ENCODE peak calls at places on chromosome 19, in ten cellular contexts. R is K562; Y is CD4-positive, alpha-beta memory T cell; Z is right cardiac atrium; I is CD8-positive, alpha-beta memory T cell; C is suprapubic skin; J is SJSA1; P is Panc1; D is aorta; X is thoracic aorta. L is an unnamed sample.

GRCh38 chr19:45804140-45804958 is 10.8 kb downstream of the RSPH6A start:
- DNase-seq in Y (no peak), C (no peak), R (no peak), P (no peak), J (no peak), Z (no peak), D (peak; percentile 74), X (no peak), I (no peak), L (no peak)

GRCh38 chr19:29662604-29663404 is 2.5 kb upstream of the PLEKHF1 start:
- DNase-seq in R (peak; percentile 34), Y (no peak), C (no peak), Z (peak; percentile 83), I (no peak), J (peak; percentile 81), D (peak; percentile 92), P (no peak), X (peak; percentile 56), L (no peak)

GRCh38 chr19:9132422-9132821 is 5.7 kb upstream of the OR7G3 start:
- DNase-seq in D (no peak), C (no peak), I (no peak), J (no peak), X (no peak), R (no peak), P (no peak), Z (no peak), Y (no peak), L (no peak)

GRCh38 chr19:47110521-47111080 is 3.0 kb downstream of the ZC3H4 start:
- DNase-seq in Y (peak; percentile 46), J (peak; percentile 27), D (no peak), C (no peak), X (no peak), I (no peak), Z (no peak), R (peak; percentile 15), P (no peak), L (no peak)

GRCh38 chr19:51195616-51196015 is 29.3 kb upstream of the CD33 start:
- DNase-seq in Z (no peak), P (no peak), J (no peak), R (no peak), D (no peak), Y (no peak), X (no peak), I (no peak), C (no peak), L (no peak)

GRCh38 chr19:38527466-38528136 is 90.2 kb downstream of the MAP4K1 start:
- DNase-seq in J (no peak), Z (no peak), Y (no peak), X (no peak), I (no peak), C (no peak), P (no peak), D (no peak), R (peak; percentile 82), L (no peak)

GRCh38 chr19:10927691-10928562 is 512 bp downstream of the YIPF2 start:
- DNase-seq in Y (no peak), D (no peak), I (no peak), C (no peak), X (no peak), P (no peak), J (no peak), Z (no peak), R (peak; percentile 72), L (no peak)

GRCh38 chr19:55598034-55598433 is 1.3 kb downstream of the FIZ1 start:
- DNase-seq in D (no peak), R (no peak), C (no peak), Z (no peak), P (no peak), I (no peak), X (no peak), Y (no peak), J (no peak), L (no peak)

GRCh38 chr19:13102666-13103584 is at the start of gene LYL1:
- DNase-seq in R (peak; percentile 93), P (no peak), Z (peak; percentile 93), D (peak; percentile 91), X (no peak), J (no peak), Y (no peak), I (no peak), C (no peak), L (no peak)

GRCh38 chr19:13102416-13102665 is 317 bp downstream of the LYL1 start:
- DNase-seq in J (no peak), P (no peak), I (no peak), Y (no peak), Z (no peak), D (no peak), C (no peak), R (no peak), X (no peak), L (no peak)

GRCh38 chr19:13103961-13104847 is 1.5 kb upstream of the LYL1 start:
- DNase-seq in Z (peak; percentile 73), I (peak; percentile 49), R (peak; percentile 71), Y (peak; percentile 60), P (no peak), C (no peak), J (no peak), X (no peak), D (peak; percentile 88), L (peak; percentile 70)

GRCh38 chr19:13103585-13103923 is 896 bp upstream of the LYL1 start:
- DNase-seq in X (no peak), C (no peak), I (no peak), D (no peak), P (no peak), Z (no peak), Y (no peak), R (peak; percentile 30), J (no peak), L (no peak)

GRCh38 chr19:13104848-13105646 is 2.4 kb upstream of the LYL1 start:
- DNase-seq in X (no peak), D (no peak), Y (no peak), J (no peak), R (no peak), P (no peak), Z (peak; percentile 32), C (no peak), I (no peak), L (no peak)
- H3K4me1 ChIP-seq in X (peaks cover 32% of the 10 kb centered on the region), D (no peaks in the 10 kb centered on the region), Y (peaks cover 56% of the 10 kb centered on the region), J (no peaks in the 10 kb centered on the region), R (peaks cover 48% of the 10 kb centered on the region), P (peaks cover 9% of the 10 kb centered on the region), Z (no peaks in the 10 kb centered on the region), C (peaks cover 31% of the 10 kb centered on the region), I (peaks cover 47% of the 10 kb centered on the region), L (peaks cover 43% of the 10 kb centered on the region)

GRCh38 chr19:5339470-5339949 is 1.1 kb downstream of the PTPRS start:
- DNase-seq in R (peak; percentile 69), J (no peak), Z (peak; percentile 35), I (no peak), Y (no peak), X (no peak), P (no peak), D (no peak), C (no peak), L (no peak)

GRCh38 chr19:5339950-5340636 is 519 bp downstream of the PTPRS start:
- DNase-seq in Z (peak; percentile 32), R (peak; percentile 79), D (no peak), X (no peak), P (no peak), Y (no peak), J (no peak), C (no peak), I (no peak), L (no peak)

GRCh38 chr19:5337886-5338595 is 2.6 kb downstream of the PTPRS start:
- DNase-seq in J (no peak), Y (no peak), I (no peak), Z (no peak), D (no peak), R (no peak), X (no peak), P (no peak), C (no peak), L (no peak)

GRCh38 chr19:5337126-5337525 is 3.5 kb downstream of the PTPRS start:
- DNase-seq in R (no peak), J (no peak), Y (no peak), X (no peak), C (no peak), I (no peak), D (no peak), P (no peak), Z (no peak), L (no peak)

DNA sequence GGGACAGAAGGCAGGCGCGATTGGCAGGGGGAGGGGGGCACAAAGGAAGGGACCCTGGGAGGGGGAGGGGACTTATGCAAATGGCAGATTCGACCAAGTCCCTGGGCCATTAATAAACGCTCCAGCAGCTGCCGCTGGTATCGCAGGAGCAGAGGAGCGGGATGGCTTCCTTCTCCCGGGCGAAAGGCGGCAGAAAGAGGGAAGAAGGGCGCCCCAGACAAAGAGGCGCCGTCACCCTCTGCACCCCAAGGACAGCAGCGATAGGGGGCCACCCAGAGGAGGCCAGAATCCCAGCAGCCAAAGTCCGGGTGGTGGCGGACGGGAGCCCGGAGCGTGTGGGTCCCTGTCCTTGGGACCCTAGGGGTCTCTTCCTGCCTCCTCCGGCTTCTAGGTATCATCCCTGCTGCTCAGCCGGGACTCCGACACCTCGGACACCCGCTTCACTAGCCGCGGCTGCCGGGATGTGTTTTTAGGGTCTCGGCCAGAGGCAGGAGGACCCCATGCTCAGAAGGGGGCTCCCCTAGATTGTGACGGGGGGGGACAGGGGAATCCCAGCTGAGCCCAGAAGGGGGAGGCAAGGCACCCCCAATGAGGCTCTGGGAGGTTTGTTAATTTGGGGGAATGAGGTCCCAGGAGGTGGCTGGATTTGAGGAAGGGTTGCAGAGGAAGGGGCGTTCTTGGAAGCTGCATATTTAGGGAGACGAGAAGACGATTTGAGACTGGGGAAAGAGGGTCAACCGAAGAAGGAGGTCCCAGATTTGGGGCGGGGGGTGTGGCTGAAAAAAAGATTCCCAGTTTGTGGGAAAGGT is 1.7 kb downstream of the PTPRS start:
- DNase-seq in P (no peak), J (no peak), C (no peak), Y (no peak), D (no peak), Z (no peak), I (no peak), R (no peak), X (no peak), L (no peak)
- H3K4me3 ChIP-seq in P (peak overlapping the region; percentile 57), J (no peak overlapping the region), C (peak overlapping the region; percentile 71), Y (no peak overlapping the region), D (no peak overlapping the region), Z (peak overlapping the region; percentile 86), I (no peak overlapping the region), R (no peak overlapping the region), X (peak overlapping the region; percentile 73), L (no peak overlapping the region)

GRCh38 chr19:35894342-35894741 is 6.0 kb downstream of the NFKBID start:
- DNase-seq in Y (no peak), D (no peak), C (no peak), P (no peak), R (no peak), X (no peak), J (no peak), I (no peak), Z (no peak), L (no peak)

GRCh38 chr19:35889370-35890112 is 10.8 kb downstream of the NFKBID start:
- DNase-seq in D (no peak), Y (no peak), Z (no peak), X (no peak), J (no peak), P (no peak), R (no peak), I (no peak), C (no peak), L (no peak)

GRCh38 chr19:35887197-35887596 is 13.1 kb downstream of the NFKBID start:
- DNase-seq in C (no peak), Y (no peak), R (no peak), D (no peak), Z (no peak), J (no peak), P (no peak), I (no peak), X (no peak), L (no peak)

GRCh38 chr19:35885909-35886308 is 14.4 kb downstream of the NFKBID start:
- DNase-seq in X (no peak), P (no peak), I (no peak), Z (no peak), R (no peak), C (no peak), J (no peak), D (no peak), Y (no peak), L (no peak)

DNA sequence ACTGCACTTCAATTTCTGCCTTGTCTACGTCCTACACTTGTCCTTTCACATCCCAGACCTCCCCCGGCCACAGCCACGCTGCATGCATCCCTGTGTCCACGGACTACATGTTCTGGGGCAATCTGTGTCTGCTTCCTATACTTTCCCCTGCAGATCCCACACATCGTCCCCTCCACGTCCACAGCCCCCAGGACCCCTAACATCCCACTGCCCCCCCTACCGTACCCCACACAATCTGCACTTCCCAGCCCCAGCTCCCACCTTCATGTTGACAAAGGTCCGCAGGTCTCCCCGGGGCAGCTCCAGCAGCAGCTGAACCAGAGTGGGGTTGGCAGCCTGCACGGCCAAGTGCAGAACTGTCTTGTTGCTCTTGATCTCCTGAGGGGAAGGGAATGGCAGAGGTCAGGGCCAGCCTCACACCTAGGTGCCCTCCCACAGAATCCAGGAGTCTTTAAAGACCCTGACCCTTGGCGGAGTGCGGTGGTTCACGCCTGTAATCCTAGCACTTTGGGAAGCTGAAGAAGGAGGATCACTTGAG is 10.2 kb downstream of the NFKBID start:
- DNase-seq in Z (no peak), I (no peak), X (no peak), P (no peak), R (no peak), J (no peak), Y (no peak), D (no peak), C (no peak), L (no peak)
- H3K27ac ChIP-seq in Z (no peak overlapping the region), I (no peak overlapping the region), X (no peak overlapping the region), P (no peak overlapping the region), R (no peak overlapping the region), J (no peak overlapping the region), Y (no peak overlapping the region), D (no peak overlapping the region), C (no peak overlapping the region), L (no peak overlapping the region)

GRCh38 chr19:2782357-2782935 is 627 bp downstream of the SGTA start:
- DNase-seq in P (no peak), J (no peak), I (no peak), X (no peak), R (no peak), C (no peak), Z (no peak), D (no peak), Y (no peak), L (no peak)
- H3K4me1 ChIP-seq in P (peaks cover 12% of the 10 kb centered on the region), J (peaks cover 21% of the 10 kb centered on the region), I (peaks cover 43% of the 10 kb centered on the region), X (peaks cover 47% of the 10 kb centered on the region), R (peaks cover 48% of the 10 kb centered on the region), C (peaks cover 66% of the 10 kb centered on the region), Z (peaks cover 5% of the 10 kb centered on the region), D (no peaks in the 10 kb centered on the region), Y (peaks cover 54% of the 10 kb centered on the region), L (peaks cover 33% of the 10 kb centered on the region)